ENCODE peak calls at places on chromosomes 12 and 14, in eight cellular contexts. P is GM23338, B is spleen, E is K562, K is stomach, N is GM12878, R is HCT116, L is endothelial cell of umbilical vein. C is an unnamed sample.

GRCh38 chr12:1925125-1925963 is 6.9 kb upstream of the CACNA2D4 start:
- DNase-seq in P (no peak), B (peak), E (no peak), K (peak), N (no peak), R (no peak), L (no peak), C (peak)

GRCh38 chr12:110591508-110592051 is 8.5 kb upstream of the PPTC7 start:
- DNase-seq in P (peak), B (no peak), E (no peak), K (no peak), N (no peak), R (no peak), L (no peak), C (no peak)

GRCh38 chr12:34298971-34299801 is 276.9 kb downstream of the ALG10 start:
- DNase-seq in P (no peak), B (peak), E (no peak), K (no peak), N (no peak), R (no peak), L (no peak), C (no peak)

GRCh38 chr12:93106910-93107309 is 177.8 kb upstream of the EEA1 start:
- DNase-seq in P (no peak), B (no peak), E (no peak), K (no peak), N (no peak), R (no peak), L (no peak), C (no peak)

GRCh38 chr12:93002278-93003054 is 73.4 kb upstream of the EEA1 start:
- DNase-seq in P (no peak), B (no peak), E (no peak), K (no peak), N (no peak), R (no peak), L (peak), C (no peak)

GRCh38 chr14:105889666-105890473 is 363.5 kb downstream of the TMEM121 start:
- DNase-seq in P (no peak), B (peak), E (peak), K (no peak), N (no peak), R (no peak), L (no peak), C (no peak)

GRCh38 chr12:103442822-103443221 is 52.9 kb downstream of the C12orf42 start:
- DNase-seq in P (no peak), B (no peak), E (no peak), K (no peak), N (peak), R (no peak), L (no peak), C (no peak)

GRCh38 chr12:28866715-28867503 is 282.2 kb upstream of the FAR2 start:
- DNase-seq in P (no peak), B (no peak), E (no peak), K (no peak), N (no peak), R (no peak), L (no peak), C (no peak)

GRCh38 chr12:76713130-76713529 is 50.8 kb upstream of the ZDHHC17 start:
- DNase-seq in P (peak), B (no peak), E (no peak), K (no peak), N (no peak), R (no peak), L (no peak), C (no peak)

GRCh38 chr12:116922194-116922897 is 11.6 kb downstream of the FBXW8 start:
- DNase-seq in P (no peak), B (no peak), E (no peak), K (no peak), N (peak), R (no peak), L (no peak), C (no peak)

GRCh38 chr14:56127156-56127555 is 8.9 kb downstream of the PELI2 start:
- DNase-seq in P (no peak), B (no peak), E (no peak), K (no peak), N (no peak), R (no peak), L (no peak), C (no peak)

GRCh38 chr12:29807125-29807524 is 23.4 kb upstream of the TMTC1 start:
- DNase-seq in P (no peak), B (no peak), E (no peak), K (no peak), N (no peak), R (no peak), L (no peak), C (no peak)

GRCh38 chr14:34180428-34180827 is 229.6 kb upstream of the EGLN3 start:
- DNase-seq in P (no peak), B (no peak), E (no peak), K (no peak), N (no peak), R (no peak), L (no peak), C (no peak)

GRCh38 chr12:4991373-4991772 is 52.3 kb upstream of the KCNA5 start:
- DNase-seq in P (no peak), B (no peak), E (no peak), K (no peak), N (no peak), R (no peak), L (no peak), C (no peak)

GRCh38 chr14:52031781-52032180 is 37.1 kb downstream of the NID2 start:
- DNase-seq in P (no peak), B (no peak), E (no peak), K (no peak), N (no peak), R (no peak), L (no peak), C (no peak)

GRCh38 chr12:24948816-24949722 is at the start of gene BCAT1:
- DNase-seq in P (peak), B (peak), E (peak), K (peak), N (no peak), R (no peak), L (peak), C (peak)

GRCh38 chr14:22478670-22479069 is 110.4 kb downstream of the DAD1 start:
- DNase-seq in P (no peak), B (no peak), E (no peak), K (no peak), N (no peak), R (no peak), L (no peak), C (no peak)

GRCh38 chr12:7856516-7856915 is 16.2 kb downstream of the SLC2A14 start:
- DNase-seq in P (no peak), B (no peak), E (no peak), K (no peak), N (no peak), R (no peak), L (no peak), C (no peak)

GRCh38 chr12:53219116-53219955 is 12.3 kb upstream of the ITGB7 start:
- DNase-seq in P (no peak), B (peak), E (peak), K (no peak), N (no peak), R (no peak), L (peak), C (no peak)

GRCh38 chr12:64674367-64674922 is 64.2 kb downstream of the RASSF3 start:
- DNase-seq in P (no peak), B (peak), E (no peak), K (no peak), N (no peak), R (no peak), L (no peak), C (no peak)

GRCh38 chr12:113987261-113988063 is 21.3 kb upstream of the RBM19 start:
- DNase-seq in P (no peak), B (no peak), E (no peak), K (no peak), N (no peak), R (no peak), L (no peak), C (no peak)

GRCh38 chr14:102293784-102294183 is 11.2 kb downstream of the MOK start:
- DNase-seq in P (no peak), B (peak), E (no peak), K (no peak), N (no peak), R (no peak), L (no peak), C (no peak)

GRCh38 chr12:96994900-96995299 is 87.8 kb downstream of the NEDD1 start:
- DNase-seq in P (no peak), B (no peak), E (no peak), K (no peak), N (no peak), R (no peak), L (no peak), C (no peak)

GRCh38 chr12:1865284-1865866 is 45.0 kb downstream of the LRTM2 start:
- DNase-seq in P (peak), B (no peak), E (no peak), K (peak), N (no peak), R (no peak), L (no peak), C (no peak)

GRCh38 chr12:2959194-2959507 is at the start of gene TEAD4:
- DNase-seq in P (peak), B (no peak), E (peak), K (peak), N (no peak), R (peak), L (peak), C (peak)

GRCh38 chr14:78399316-78399889 is 229.2 kb downstream of the NRXN3 start:
- DNase-seq in P (peak), B (no peak), E (no peak), K (no peak), N (no peak), R (no peak), L (no peak), C (no peak)

GRCh38 chr14:21268612-21269251 is 510 bp downstream of the HNRNPC start:
- DNase-seq in P (peak), B (no peak), E (peak), K (peak), N (no peak), R (peak), L (peak), C (peak)

GRCh38 chr14:31770271-31770670 is 209.1 kb downstream of the NUBPL start:
- DNase-seq in P (no peak), B (no peak), E (no peak), K (no peak), N (no peak), R (no peak), L (no peak), C (no peak)

GRCh38 chr14:89445252-89445973 is 28.4 kb upstream of the FOXN3 start:
- DNase-seq in P (no peak), B (no peak), E (no peak), K (no peak), N (no peak), R (no peak), L (no peak), C (no peak)

GRCh38 chr12:9347328-9348127 is 139.3 kb upstream of the PZP start:
- DNase-seq in P (no peak), B (no peak), E (no peak), K (no peak), N (no peak), R (peak), L (no peak), C (no peak)

GRCh38 chr12:105977256-105978051 is 161.3 kb downstream of the NUAK1 start:
- DNase-seq in P (no peak), B (no peak), E (no peak), K (no peak), N (no peak), R (no peak), L (no peak), C (no peak)

GRCh38 chr14:62763951-62764350 is 281.3 kb downstream of the KCNH5 start:
- DNase-seq in P (no peak), B (no peak), E (no peak), K (no peak), N (no peak), R (no peak), L (no peak), C (no peak)

GRCh38 chr14:96094656-96095055 is 55.5 kb downstream of the C14orf132 start:
- DNase-seq in P (no peak), B (no peak), E (no peak), K (no peak), N (no peak), R (no peak), L (no peak), C (no peak)

GRCh38 chr14:22427771-22428228 is 161.2 kb downstream of the DAD1 start:
- DNase-seq in P (peak), B (no peak), E (no peak), K (no peak), N (no peak), R (no peak), L (no peak), C (peak)

GRCh38 chr12:45234134-45234865 is 18.4 kb downstream of the ANO6 start:
- DNase-seq in P (peak), B (no peak), E (peak), K (no peak), N (no peak), R (peak), L (peak), C (peak)

GRCh38 chr12:109763201-109763841 is 49.7 kb downstream of the FAM222A start:
- DNase-seq in P (no peak), B (no peak), E (no peak), K (peak), N (no peak), R (no peak), L (peak), C (no peak)

GRCh38 chr12:114917307-114917706 is 233.3 kb upstream of the TBX3 start:
- DNase-seq in P (no peak), B (no peak), E (no peak), K (no peak), N (no peak), R (no peak), L (no peak), C (no peak)

GRCh38 chr14:89378119-89378518 is 38.9 kb downstream of the FOXN3 start:
- DNase-seq in P (no peak), B (no peak), E (no peak), K (no peak), N (no peak), R (no peak), L (no peak), C (no peak)

GRCh38 chr14:103512701-103513611 is 9.7 kb downstream of the CKB start:
- DNase-seq in P (peak), B (peak), E (no peak), K (peak), N (no peak), R (no peak), L (peak), C (peak)
- TF ChIP-seq POLR2AphosphoS5 in P (no peak), B (peak), E (no peak), K (no peak), N (no peak), R (no peak), L (peak), C (peak)

DNA sequence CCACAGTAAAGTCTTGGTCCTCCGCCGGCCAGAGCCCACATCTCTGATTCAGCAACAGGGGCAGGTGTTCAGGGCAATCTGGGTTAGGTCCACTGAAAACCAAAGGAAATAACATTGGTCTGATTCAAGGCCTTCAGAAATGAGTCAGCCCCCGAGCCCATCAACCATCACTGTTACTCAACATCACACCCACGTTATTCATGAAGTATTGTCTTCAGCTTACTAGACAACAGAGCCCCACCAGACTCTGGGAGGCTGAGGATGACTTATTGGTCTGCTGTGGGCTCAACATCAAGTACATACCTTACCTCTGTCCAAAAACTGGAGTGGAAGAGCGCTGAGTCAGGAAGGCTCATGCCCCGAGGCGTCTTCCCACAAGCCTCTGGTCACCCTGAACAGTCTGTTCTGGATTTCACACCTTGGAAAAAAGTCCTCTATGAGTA is 97.5 kb downstream of the ZFP36L1 start:
- DNase-seq in P (no peak), B (no peak), E (no peak), K (no peak), N (peak), R (peak), L (peak), C (no peak)
- H3K27ac ChIP-seq in P (no peak), B (no peak), E (no peak), K (no peak), N (no peak), R (peak), L (peak), C (no peak)

DNA sequence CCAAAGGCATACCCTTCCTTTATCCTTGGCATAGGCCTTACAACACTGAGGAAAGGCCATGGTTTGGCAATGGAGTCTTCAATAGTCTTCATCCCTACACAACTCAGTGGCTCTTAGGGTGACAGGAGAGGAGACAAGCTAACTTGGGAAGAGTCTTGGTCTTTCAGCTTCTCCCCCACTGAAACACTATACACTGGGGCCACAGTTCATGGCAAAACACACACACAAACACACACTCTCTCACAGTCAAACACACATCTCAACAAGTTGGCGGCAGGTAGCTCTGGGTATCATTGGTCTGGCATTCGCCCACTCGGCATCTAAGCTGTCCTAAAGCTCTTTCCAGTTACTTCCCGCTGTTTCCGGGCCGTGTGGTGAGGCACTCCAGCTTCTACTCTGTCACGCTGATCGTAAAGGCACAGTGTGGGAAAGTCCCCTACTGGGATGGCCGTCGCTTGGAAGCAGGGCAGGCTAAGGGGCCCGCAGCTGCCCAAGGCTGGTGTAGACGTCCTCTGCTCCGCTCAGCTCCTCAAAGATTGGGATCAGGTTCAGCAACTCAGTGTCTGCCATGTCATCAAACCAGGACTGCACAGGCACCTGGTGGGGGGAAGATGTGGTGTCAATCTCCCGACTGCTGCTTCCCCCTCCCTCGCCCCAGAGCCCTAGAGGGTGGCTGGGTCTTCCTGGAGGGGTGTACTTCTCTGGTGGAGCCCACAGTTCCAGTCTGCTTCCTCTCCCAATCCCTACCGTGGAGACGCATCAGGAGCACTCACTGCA is 4.8 kb upstream of the AVIL start:
- DNase-seq in P (no peak), B (peak), E (no peak), K (no peak), N (no peak), R (no peak), L (no peak), C (no peak)
- TF ChIP-seq POLR2AphosphoS5 in P (no peak), B (peak), E (no peak), K (no peak), N (no peak), R (no peak), L (no peak), C (no peak)

GRCh38 chr14:23910876-23911210 is 42.7 kb upstream of the DHRS4 start:
- DNase-seq in P (no peak), B (no peak), E (no peak), K (no peak), N (no peak), R (no peak), L (no peak), C (no peak)

GRCh38 chr14:23910081-23910875 is 43.3 kb upstream of the DHRS4 start:
- DNase-seq in P (peak), B (no peak), E (peak), K (peak), N (no peak), R (peak), L (peak), C (no peak)

GRCh38 chr14:23916038-23916437 is 37.5 kb upstream of the DHRS4 start:
- DNase-seq in P (no peak), B (no peak), E (no peak), K (no peak), N (no peak), R (no peak), L (no peak), C (no peak)

GRCh38 chr14:23916446-23916845 is 37.1 kb upstream of the DHRS4 start:
- DNase-seq in P (no peak), B (no peak), E (no peak), K (no peak), N (no peak), R (no peak), L (no peak), C (no peak)

GRCh38 chr14:23915559-23915958 is 38.0 kb upstream of the DHRS4 start:
- DNase-seq in P (no peak), B (no peak), E (no peak), K (no peak), N (no peak), R (no peak), L (no peak), C (no peak)
- H3K27ac ChIP-seq in P (no peak), B (no peak), E (no peak), K (peak), N (no peak), R (no peak), L (no peak), C (no peak)

GRCh38 chr12:118778077-118778476 is 203.3 kb upstream of the SRRM4 start:
- DNase-seq in P (no peak), B (no peak), E (no peak), K (no peak), N (no peak), R (no peak), L (no peak), C (no peak)

GRCh38 chr12:118777550-118777949 is 203.8 kb upstream of the SRRM4 start:
- DNase-seq in P (no peak), B (no peak), E (no peak), K (no peak), N (no peak), R (no peak), L (no peak), C (no peak)

DNA sequence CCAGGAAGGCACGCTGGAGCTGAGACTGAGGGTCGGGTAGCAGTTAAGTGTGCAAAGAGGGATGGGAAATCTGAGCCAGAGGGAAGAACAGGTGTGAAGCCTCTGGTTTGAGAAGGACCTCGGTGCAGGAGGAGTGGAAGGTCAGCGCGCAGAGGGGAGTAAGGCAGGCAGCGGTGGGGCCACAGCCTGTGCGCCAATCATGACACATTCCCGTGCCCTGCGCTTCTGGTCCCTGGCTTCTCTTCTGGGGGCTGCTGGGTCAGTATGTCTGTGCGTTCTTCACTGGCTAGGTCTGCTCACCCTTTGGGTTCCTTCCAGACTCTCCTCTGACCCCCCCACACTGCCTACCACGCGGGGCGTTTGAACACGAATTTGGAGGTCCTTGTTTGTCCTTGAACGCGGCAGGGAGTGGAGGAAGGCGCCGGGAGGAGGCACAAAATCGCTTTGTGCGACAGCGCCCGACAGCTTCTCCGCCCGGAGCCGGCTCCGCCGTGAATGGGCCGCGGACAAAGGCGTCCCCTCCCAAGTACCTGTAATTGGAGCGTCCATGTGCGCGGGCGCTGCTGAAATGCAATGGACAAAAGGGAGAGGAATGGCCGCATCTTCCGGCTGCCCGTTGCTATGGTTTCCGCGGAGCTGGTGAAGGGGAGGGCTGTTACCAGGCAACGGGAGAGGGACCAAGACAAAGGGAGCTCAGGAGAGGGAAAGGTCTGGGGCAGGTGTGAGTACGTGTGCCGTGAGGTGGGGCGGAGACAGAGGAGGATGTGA is 207.2 kb upstream of the SRRM4 start:
- DNase-seq in P (peak), B (no peak), E (no peak), K (no peak), N (no peak), R (no peak), L (no peak), C (no peak)
- TF ChIP-seq POLR2AphosphoS5 in P (peak), B (no peak), E (no peak), K (no peak), N (no peak), R (no peak), L (no peak), C (no peak)

C was measured in prostate gland.